ENCODE peak calls at places on chromosome X, in eight cellular contexts. G, R, F, B, E, M, U and W are unnamed samples.
A peak's percentile ranks its signal among the peaks of the same experiment; 100 is the strongest.

GRCh38 chrX:154696328-154697045 is 43.1 kb upstream of the CTAG2 start:
- DNase-seq in G (no peak), M (no peak), R (peak; percentile 83), U (no peak), B (peak; percentile 71), F (no peak), E (no peak), W (no peak)

GRCh38 chrX:47992669-47993068 is 11.1 kb downstream of the ZNF182 start:
- DNase-seq in E (no peak), G (no peak), U (no peak), B (no peak), F (no peak), M (no peak), R (no peak), W (no peak)

GRCh38 chrX:118254611-118255010 is 91.3 kb upstream of the WDR44 start:
- DNase-seq in E (peak; percentile 38), F (peak; percentile 60), R (peak; percentile 35), B (peak; percentile 76), U (peak; percentile 59), M (peak; percentile 18), G (peak; percentile 68), W (peak; percentile 72)

GRCh38 chrX:150967786-150968185 is 15.3 kb upstream of the HMGB3 start:
- DNase-seq in U (no peak), E (no peak), M (no peak), R (no peak), G (no peak), F (no peak), B (no peak), W (no peak)

GRCh38 chrX:116873678-116874077 is 410.9 kb upstream of the CT83 start:
- DNase-seq in B (peak; percentile 42), E (no peak), U (no peak), G (no peak), R (peak; percentile 82), F (no peak), M (no peak), W (no peak)

GRCh38 chrX:106404512-106404911 is 207.3 kb upstream of the RADX start:
- DNase-seq in M (peak; percentile 13), E (no peak), U (peak; percentile 19), F (no peak), G (no peak), B (peak; percentile 48), R (no peak), W (peak; percentile 26)

GRCh38 chrX:48472225-48472624 is 2.2 kb upstream of the SLC38A5 start:
- DNase-seq in B (no peak), R (no peak), M (no peak), G (no peak), F (no peak), U (peak; percentile 12), E (peak; percentile 11), W (no peak)

GRCh38 chrX:39175418-39176057 is 374.3 kb downstream of the MID1IP1 start:
- DNase-seq in U (no peak), F (no peak), B (no peak), R (no peak), G (no peak), M (no peak), E (no peak), W (no peak)

GRCh38 chrX:142156567-142156966 is 48.5 kb downstream of the MAGEC2 start:
- DNase-seq in R (no peak), M (no peak), E (no peak), B (no peak), G (no peak), U (peak; percentile 45), F (peak; percentile 28), W (no peak)

GRCh38 chrX:69424161-69424560 is 80.0 kb upstream of the NALF2 start:
- DNase-seq in M (peak; percentile 2), E (peak; percentile 22), G (no peak), U (peak; percentile 32), R (peak; percentile 33), B (peak; percentile 22), F (peak; percentile 15), W (peak; percentile 14)

GRCh38 chrX:43559643-43560042 is 96.5 kb upstream of the MAOA start:
- DNase-seq in E (peak; percentile 39), R (peak; percentile 25), G (peak; percentile 31), F (peak; percentile 77), U (peak; percentile 69), B (peak; percentile 67), M (peak; percentile 28), W (peak; percentile 70)

GRCh38 chrX:17170973-17171372 is 204.0 kb upstream of the NHS start:
- DNase-seq in U (no peak), R (no peak), M (no peak), F (no peak), E (no peak), B (no peak), G (no peak), W (peak; percentile 8)

GRCh38 chrX:111585337-111585736 is 73.9 kb downstream of the SERTM2 start:
- DNase-seq in G (no peak), M (no peak), F (peak; percentile 56), B (no peak), R (no peak), U (peak; percentile 5), E (no peak), W (no peak)

GRCh38 chrX:53013291-53013690 is 35.3 kb upstream of the GPR173 start:
- DNase-seq in R (no peak), U (no peak), G (no peak), F (no peak), B (no peak), E (no peak), M (no peak), W (no peak)

GRCh38 chrX:53022381-53022780 is 26.2 kb upstream of the GPR173 start:
- DNase-seq in B (no peak), E (no peak), M (no peak), G (no peak), U (peak; percentile 2), F (no peak), R (no peak), W (no peak)

GRCh38 chrX:53018627-53019026 is 30.0 kb upstream of the GPR173 start:
- DNase-seq in G (no peak), U (peak; percentile 66), F (peak; percentile 9), R (no peak), B (peak; percentile 12), M (no peak), E (no peak), W (no peak)
- TF ChIP-seq EZH2phosphoT487 in G (no peak), U (no peak), F (no peak), R (no peak), B (no peak), M (no peak), E (no peak), W (no peak)

DNA sequence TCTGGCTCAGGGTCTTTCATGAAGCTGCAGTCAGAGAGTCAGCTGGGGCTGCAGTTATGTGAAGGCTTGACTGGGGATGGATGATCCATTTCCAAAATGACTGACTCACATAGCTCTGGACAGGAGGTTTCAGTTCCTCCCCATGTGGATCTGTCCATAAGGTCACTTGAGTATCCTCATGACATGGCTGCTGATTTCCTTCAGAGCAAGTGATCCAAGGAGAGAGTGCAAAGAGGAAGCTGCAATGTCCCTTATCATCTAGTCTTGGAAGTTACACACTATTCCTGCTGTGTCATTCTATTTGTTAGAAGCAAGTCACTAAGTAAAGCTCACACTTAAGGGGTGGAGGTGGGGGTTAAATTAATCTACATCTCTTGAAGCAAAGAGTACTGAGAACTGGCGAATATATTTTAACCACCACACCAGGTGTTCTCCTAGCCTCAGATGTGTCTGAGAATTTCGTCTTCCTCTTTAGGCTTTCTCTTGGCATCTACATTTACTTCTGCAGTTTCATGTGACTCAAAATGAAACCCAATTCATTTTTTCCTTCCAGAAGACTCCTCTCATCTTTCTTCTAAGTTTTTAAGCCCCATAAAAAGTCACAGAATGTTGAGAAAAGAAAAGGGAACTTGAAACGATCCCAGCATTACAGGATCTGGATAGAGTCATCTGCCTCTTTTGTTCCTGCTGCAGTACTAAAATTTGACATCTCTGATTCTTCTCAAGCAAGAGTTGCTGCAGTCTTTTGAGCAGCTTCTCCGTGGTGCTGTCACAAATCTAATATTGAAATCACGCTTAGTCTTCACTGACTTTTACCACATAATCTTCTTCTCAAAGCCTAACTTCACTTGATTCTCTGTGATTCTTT is 3.8 kb upstream of the GRPR start:
- DNase-seq in U (no peak), M (no peak), E (no peak), R (no peak), F (no peak), B (no peak), G (peak; percentile 73), W (no peak)
- TF ChIP-seq EZH2phosphoT487 in U (no peak), M (no peak), E (no peak), R (no peak), F (no peak), B (no peak), G (no peak), W (no peak)

DNA sequence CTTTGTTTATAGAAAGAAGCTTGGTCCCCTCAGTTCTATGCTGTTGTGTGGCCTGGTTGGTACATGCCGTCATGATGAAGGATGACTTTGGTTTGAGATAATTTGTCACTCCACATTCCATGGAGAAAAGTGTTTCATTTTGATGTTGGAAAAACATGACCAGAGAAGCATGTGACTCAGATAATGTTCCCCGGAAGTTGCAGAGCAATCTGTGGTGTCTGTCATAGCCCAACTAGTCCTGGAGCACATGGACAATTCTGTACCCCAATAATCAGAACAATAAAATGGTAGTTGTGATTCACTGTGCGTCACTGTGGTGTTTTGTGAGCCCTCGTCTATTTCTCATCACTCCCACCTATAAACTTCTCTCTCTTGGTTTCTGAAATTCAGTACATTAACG is 85.1 kb downstream of the PDK3 start:
- DNase-seq in E (no peak), F (no peak), U (no peak), R (no peak), B (no peak), G (no peak), M (no peak), W (no peak)
- TF ChIP-seq EZH2phosphoT487 in E (no peak), F (no peak), U (no peak), R (no peak), B (no peak), G (no peak), M (no peak), W (no peak)

DNA sequence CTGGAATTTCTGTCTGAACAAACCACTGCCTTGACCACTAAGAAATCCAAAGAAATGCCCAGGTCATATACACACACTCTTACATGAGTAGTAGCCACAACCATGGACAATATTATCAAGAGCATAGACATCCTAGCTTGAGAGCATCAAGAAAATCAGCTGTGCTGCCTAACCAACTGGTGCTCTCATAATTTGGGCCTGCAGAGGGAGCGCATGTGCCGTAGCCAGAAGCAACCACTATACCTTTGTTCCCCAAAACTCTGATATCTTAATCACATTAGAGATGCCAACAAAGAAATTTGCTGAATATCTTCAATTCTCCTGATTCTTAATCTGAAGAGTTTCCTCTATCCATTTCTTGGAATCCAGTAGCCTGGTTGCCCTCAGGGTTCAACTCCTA is 163.6 kb downstream of the ZNF674 start:
- DNase-seq in R (peak; percentile 35), F (peak; percentile 47), B (peak; percentile 46), G (peak; percentile 62), U (peak; percentile 62), M (peak; percentile 8), E (no peak), W (peak; percentile 13)
- TF ChIP-seq EZH2phosphoT487 in R (no peak), F (no peak), B (no peak), G (no peak), U (no peak), M (no peak), E (no peak), W (no peak)